ENCODE peak calls at places on chromosome 3, in ten cellular contexts. One of them, this sample, is unnamed.
A peak's percentile ranks its signal among the peaks of the same experiment; 100 is the strongest.

GRCh38 chr3:12287727-12288465 is 974 bp upstream of the PPARG start:
- DNase-seq in astrocyte: no peak
- DNase-seq in vagina: no peak
- DNase-seq in uterus: peak; percentile 48
- DNase-seq in IMR-90: no peak
- DNase-seq in CD8-positive, alpha-beta T cell: no peak
- DNase-seq in psoas muscle: peak; percentile 60
- DNase-seq in neuronal stem cell: peak; percentile 44
- DNase-seq in SK-N-SH: peak; percentile 77
- DNase-seq in transverse colon: peak; percentile 54
- DNase-seq in this sample: no peak

GRCh38 chr3:49198611-49199230 is 27.3 kb downstream of the KLHDC8B start:
- DNase-seq in CD8-positive, alpha-beta T cell: no peak
- DNase-seq in transverse colon: no peak
- DNase-seq in vagina: no peak
- DNase-seq in SK-N-SH: no peak
- DNase-seq in psoas muscle: no peak
- DNase-seq in uterus: no peak
- DNase-seq in astrocyte: no peak
- DNase-seq in IMR-90: no peak
- DNase-seq in neuronal stem cell: no peak
- DNase-seq in this sample: no peak

GRCh38 chr3:142724682-142725351 is 983 bp downstream of the TRPC1 start:
- DNase-seq in uterus: peak; percentile 42
- DNase-seq in astrocyte: peak; percentile 6
- DNase-seq in SK-N-SH: peak; percentile 71
- DNase-seq in CD8-positive, alpha-beta T cell: peak; percentile 18
- DNase-seq in vagina: peak; percentile 87
- DNase-seq in IMR-90: peak; percentile 18
- DNase-seq in transverse colon: peak; percentile 15
- DNase-seq in psoas muscle: peak; percentile 61
- DNase-seq in neuronal stem cell: no peak
- DNase-seq in this sample: peak; percentile 76

GRCh38 chr3:131072099-131072559 is 45.5 kb downstream of the NEK11 start:
- DNase-seq in SK-N-SH: no peak
- DNase-seq in neuronal stem cell: no peak
- DNase-seq in vagina: no peak
- DNase-seq in psoas muscle: no peak
- DNase-seq in transverse colon: no peak
- DNase-seq in CD8-positive, alpha-beta T cell: no peak
- DNase-seq in uterus: no peak
- DNase-seq in IMR-90: peak; percentile 13
- DNase-seq in astrocyte: peak; percentile 4
- DNase-seq in this sample: no peak

GRCh38 chr3:138363322-138363721 is 14.9 kb downstream of the MRAS start:
- DNase-seq in uterus: no peak
- DNase-seq in neuronal stem cell: no peak
- DNase-seq in IMR-90: no peak
- DNase-seq in transverse colon: no peak
- DNase-seq in SK-N-SH: no peak
- DNase-seq in astrocyte: no peak
- DNase-seq in CD8-positive, alpha-beta T cell: no peak
- DNase-seq in vagina: no peak
- DNase-seq in psoas muscle: no peak
- DNase-seq in this sample: no peak

GRCh38 chr3:72301779-72302178 is 516.8 kb upstream of the PROK2 start:
- DNase-seq in SK-N-SH: no peak
- DNase-seq in vagina: no peak
- DNase-seq in transverse colon: peak; percentile 38
- DNase-seq in IMR-90: no peak
- DNase-seq in astrocyte: no peak
- DNase-seq in CD8-positive, alpha-beta T cell: no peak
- DNase-seq in neuronal stem cell: no peak
- DNase-seq in uterus: no peak
- DNase-seq in psoas muscle: no peak
- DNase-seq in this sample: no peak

GRCh38 chr3:58217209-58217811 is 6.5 kb upstream of the DNASE1L3 start:
- DNase-seq in vagina: peak; percentile 86
- DNase-seq in IMR-90: peak; percentile 51
- DNase-seq in uterus: peak; percentile 44
- DNase-seq in psoas muscle: peak; percentile 67
- DNase-seq in neuronal stem cell: peak; percentile 75
- DNase-seq in astrocyte: peak; percentile 51
- DNase-seq in SK-N-SH: peak; percentile 72
- DNase-seq in CD8-positive, alpha-beta T cell: peak; percentile 60
- DNase-seq in transverse colon: peak; percentile 73
- DNase-seq in this sample: peak; percentile 81

GRCh38 chr3:152298393-152299242 is 29.9 kb downstream of the MBNL1 start:
- DNase-seq in IMR-90: peak; percentile 99
- DNase-seq in astrocyte: peak; percentile 95
- DNase-seq in SK-N-SH: peak; percentile 60
- DNase-seq in psoas muscle: peak; percentile 77
- DNase-seq in CD8-positive, alpha-beta T cell: peak; percentile 68
- DNase-seq in vagina: no peak
- DNase-seq in transverse colon: peak; percentile 57
- DNase-seq in uterus: peak; percentile 44
- DNase-seq in neuronal stem cell: no peak
- DNase-seq in this sample: no peak

GRCh38 chr3:197801801-197802504 is 10.9 kb downstream of the LRCH3 start:
- DNase-seq in CD8-positive, alpha-beta T cell: peak; percentile 32
- DNase-seq in neuronal stem cell: no peak
- DNase-seq in SK-N-SH: no peak
- DNase-seq in vagina: no peak
- DNase-seq in IMR-90: peak; percentile 51
- DNase-seq in astrocyte: peak; percentile 39
- DNase-seq in psoas muscle: no peak
- DNase-seq in uterus: no peak
- DNase-seq in transverse colon: no peak
- DNase-seq in this sample: no peak

GRCh38 chr3:129383292-129383860 is 45.1 kb downstream of the EFCAB12 start:
- DNase-seq in SK-N-SH: peak; percentile 83
- DNase-seq in psoas muscle: peak; percentile 70
- DNase-seq in IMR-90: peak; percentile 85
- DNase-seq in vagina: no peak
- DNase-seq in uterus: peak; percentile 43
- DNase-seq in transverse colon: peak; percentile 42
- DNase-seq in CD8-positive, alpha-beta T cell: peak; percentile 58
- DNase-seq in neuronal stem cell: peak; percentile 55
- DNase-seq in astrocyte: peak; percentile 48
- DNase-seq in this sample: no peak

GRCh38 chr3:192336286-192336685 is 391.1 kb downstream of the FGF12 start:
- DNase-seq in SK-N-SH: no peak
- DNase-seq in astrocyte: no peak
- DNase-seq in CD8-positive, alpha-beta T cell: no peak
- DNase-seq in vagina: no peak
- DNase-seq in transverse colon: no peak
- DNase-seq in uterus: no peak
- DNase-seq in psoas muscle: no peak
- DNase-seq in IMR-90: no peak
- DNase-seq in neuronal stem cell: no peak
- DNase-seq in this sample: no peak

GRCh38 chr3:13623101-13623654 is 74.3 kb downstream of the FBLN2 start:
- DNase-seq in psoas muscle: no peak
- DNase-seq in IMR-90: peak; percentile 21
- DNase-seq in vagina: no peak
- DNase-seq in SK-N-SH: peak; percentile 83
- DNase-seq in neuronal stem cell: no peak
- DNase-seq in astrocyte: peak; percentile 35
- DNase-seq in uterus: no peak
- DNase-seq in CD8-positive, alpha-beta T cell: no peak
- DNase-seq in transverse colon: no peak
- DNase-seq in this sample: no peak
- H3K27ac ChIP-seq in psoas muscle: no peak overlapping the region
- H3K27ac ChIP-seq in IMR-90: no peak overlapping the region
- H3K27ac ChIP-seq in vagina: no peak overlapping the region
- H3K27ac ChIP-seq in SK-N-SH: no peak overlapping the region
- H3K27ac ChIP-seq in neuronal stem cell: no peak overlapping the region
- H3K27ac ChIP-seq in astrocyte: no peak overlapping the region
- H3K27ac ChIP-seq in uterus: no peak overlapping the region
- H3K27ac ChIP-seq in CD8-positive, alpha-beta T cell: no peak overlapping the region
- H3K27ac ChIP-seq in transverse colon: no peak overlapping the region
- H3K27ac ChIP-seq in this sample: no peak overlapping the region

GRCh38 chr3:183099838-183100204 is 525 bp upstream of the MCCC1 start:
- DNase-seq in CD8-positive, alpha-beta T cell: no peak
- DNase-seq in IMR-90: no peak
- DNase-seq in astrocyte: no peak
- DNase-seq in neuronal stem cell: no peak
- DNase-seq in vagina: no peak
- DNase-seq in transverse colon: no peak
- DNase-seq in psoas muscle: no peak
- DNase-seq in uterus: no peak
- DNase-seq in SK-N-SH: no peak
- DNase-seq in this sample: no peak
- H3K27ac ChIP-seq in CD8-positive, alpha-beta T cell: peak overlapping the region; percentile 47
- H3K27ac ChIP-seq in IMR-90: peak overlapping the region; percentile 24
- H3K27ac ChIP-seq in astrocyte: peak overlapping the region; percentile 43
- H3K27ac ChIP-seq in neuronal stem cell: no peak overlapping the region
- H3K27ac ChIP-seq in vagina: peak overlapping the region; percentile 34
- H3K27ac ChIP-seq in transverse colon: peak overlapping the region; percentile 90
- H3K27ac ChIP-seq in psoas muscle: peak overlapping the region; percentile 89
- H3K27ac ChIP-seq in uterus: peak overlapping the region; percentile 85
- H3K27ac ChIP-seq in SK-N-SH: peak overlapping the region; percentile 73
- H3K27ac ChIP-seq in this sample: peak overlapping the region; percentile 88

DNA sequence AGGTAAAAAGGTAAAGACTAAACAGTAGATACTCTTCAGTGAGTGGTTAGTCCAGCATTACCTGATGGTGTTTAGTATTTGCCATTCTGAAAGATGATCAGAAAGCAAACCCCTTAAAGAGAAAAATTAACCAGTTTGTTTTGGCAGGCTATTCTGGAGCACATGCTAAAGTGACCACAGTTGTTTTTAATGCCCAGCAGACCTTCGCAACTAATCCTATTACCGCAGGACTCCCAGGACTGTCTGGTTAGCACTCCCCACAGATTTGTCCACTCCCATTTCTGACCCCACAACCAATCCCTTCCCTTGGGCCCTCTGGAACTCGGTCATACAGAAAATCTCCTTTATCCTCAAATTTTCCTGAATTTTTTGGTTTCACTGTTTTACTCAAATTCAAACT is 104.2 kb downstream of the RBMS3 start:
- DNase-seq in uterus: no peak
- DNase-seq in astrocyte: peak; percentile 74
- DNase-seq in neuronal stem cell: no peak
- DNase-seq in SK-N-SH: peak; percentile 58
- DNase-seq in CD8-positive, alpha-beta T cell: no peak
- DNase-seq in vagina: no peak
- DNase-seq in transverse colon: no peak
- DNase-seq in IMR-90: no peak
- DNase-seq in psoas muscle: no peak
- DNase-seq in this sample: no peak
- H3K27ac ChIP-seq in uterus: peak overlapping the region; percentile 63
- H3K27ac ChIP-seq in astrocyte: peak overlapping the region; percentile 84
- H3K27ac ChIP-seq in neuronal stem cell: no peak overlapping the region
- H3K27ac ChIP-seq in SK-N-SH: peak overlapping the region; percentile 95
- H3K27ac ChIP-seq in CD8-positive, alpha-beta T cell: no peak overlapping the region
- H3K27ac ChIP-seq in vagina: no peak overlapping the region
- H3K27ac ChIP-seq in transverse colon: no peak overlapping the region
- H3K27ac ChIP-seq in IMR-90: no peak overlapping the region
- H3K27ac ChIP-seq in psoas muscle: peak overlapping the region; percentile 61
- H3K27ac ChIP-seq in this sample: peak overlapping the region; percentile 63

GRCh38 chr3:39855517-39855916 is 46.1 kb downstream of the MYRIP start:
- DNase-seq in astrocyte: no peak
- DNase-seq in vagina: no peak
- DNase-seq in SK-N-SH: no peak
- DNase-seq in psoas muscle: no peak
- DNase-seq in uterus: no peak
- DNase-seq in IMR-90: no peak
- DNase-seq in neuronal stem cell: no peak
- DNase-seq in transverse colon: no peak
- DNase-seq in CD8-positive, alpha-beta T cell: no peak
- DNase-seq in this sample: no peak

GRCh38 chr3:39848365-39848764 is 39.0 kb downstream of the MYRIP start:
- DNase-seq in vagina: no peak
- DNase-seq in IMR-90: no peak
- DNase-seq in SK-N-SH: no peak
- DNase-seq in neuronal stem cell: no peak
- DNase-seq in psoas muscle: no peak
- DNase-seq in transverse colon: no peak
- DNase-seq in uterus: no peak
- DNase-seq in CD8-positive, alpha-beta T cell: no peak
- DNase-seq in astrocyte: no peak
- DNase-seq in this sample: no peak

GRCh38 chr3:39850707-39851014 is 41.3 kb downstream of the MYRIP start:
- DNase-seq in uterus: no peak
- DNase-seq in vagina: no peak
- DNase-seq in SK-N-SH: no peak
- DNase-seq in transverse colon: no peak
- DNase-seq in neuronal stem cell: no peak
- DNase-seq in IMR-90: no peak
- DNase-seq in astrocyte: no peak
- DNase-seq in psoas muscle: no peak
- DNase-seq in CD8-positive, alpha-beta T cell: no peak
- DNase-seq in this sample: no peak

GRCh38 chr3:39849992-39850706 is 40.7 kb downstream of the MYRIP start:
- DNase-seq in vagina: no peak
- DNase-seq in SK-N-SH: no peak
- DNase-seq in IMR-90: no peak
- DNase-seq in transverse colon: no peak
- DNase-seq in astrocyte: no peak
- DNase-seq in psoas muscle: no peak
- DNase-seq in uterus: no peak
- DNase-seq in CD8-positive, alpha-beta T cell: no peak
- DNase-seq in neuronal stem cell: no peak
- DNase-seq in this sample: no peak
- H3K27ac ChIP-seq in vagina: no peak overlapping the region
- H3K27ac ChIP-seq in SK-N-SH: no peak overlapping the region
- H3K27ac ChIP-seq in IMR-90: no peak overlapping the region
- H3K27ac ChIP-seq in transverse colon: peak overlapping the region; percentile 53
- H3K27ac ChIP-seq in astrocyte: no peak overlapping the region
- H3K27ac ChIP-seq in psoas muscle: no peak overlapping the region
- H3K27ac ChIP-seq in uterus: no peak overlapping the region
- H3K27ac ChIP-seq in CD8-positive, alpha-beta T cell: no peak overlapping the region
- H3K27ac ChIP-seq in neuronal stem cell: no peak overlapping the region
- H3K27ac ChIP-seq in this sample: no peak overlapping the region

DNA sequence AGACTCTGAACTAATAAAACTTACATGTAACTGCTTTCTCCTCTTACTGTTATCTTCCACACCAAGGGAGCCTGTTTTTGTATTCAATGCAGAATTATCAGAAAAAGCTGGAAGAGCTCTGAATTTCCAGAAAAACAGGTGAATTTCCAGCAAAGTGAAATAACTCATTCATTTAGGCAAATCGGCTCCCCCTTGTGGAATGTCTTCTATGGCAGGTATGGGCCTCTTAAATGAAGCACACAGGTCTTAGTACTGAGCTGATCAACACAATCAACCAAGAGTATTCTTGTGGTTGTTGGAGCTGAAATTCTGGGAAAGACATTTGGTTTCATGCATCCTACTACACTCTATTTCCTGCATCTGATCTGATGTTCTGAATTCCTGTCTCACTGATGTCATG is 31.0 kb upstream of the PTPRG start:
- DNase-seq in neuronal stem cell: peak; percentile 51
- DNase-seq in SK-N-SH: peak; percentile 26
- DNase-seq in vagina: no peak
- DNase-seq in uterus: no peak
- DNase-seq in psoas muscle: no peak
- DNase-seq in astrocyte: peak; percentile 22
- DNase-seq in CD8-positive, alpha-beta T cell: no peak
- DNase-seq in transverse colon: no peak
- DNase-seq in IMR-90: peak; percentile 28
- DNase-seq in this sample: no peak
- H3K27ac ChIP-seq in neuronal stem cell: no peak overlapping the region
- H3K27ac ChIP-seq in SK-N-SH: no peak overlapping the region
- H3K27ac ChIP-seq in vagina: no peak overlapping the region
- H3K27ac ChIP-seq in uterus: no peak overlapping the region
- H3K27ac ChIP-seq in psoas muscle: no peak overlapping the region
- H3K27ac ChIP-seq in astrocyte: no peak overlapping the region
- H3K27ac ChIP-seq in CD8-positive, alpha-beta T cell: no peak overlapping the region
- H3K27ac ChIP-seq in transverse colon: no peak overlapping the region
- H3K27ac ChIP-seq in IMR-90: no peak overlapping the region
- H3K27ac ChIP-seq in this sample: no peak overlapping the region

This sample was measured in coronary artery.